ENCODE peak calls at places on chromosome 19, in six cellular contexts. J is BJ, D is fibroblast of pulmonary artery, V is cardiac fibroblast, I is IMR-90, O is cardiac muscle cell. U is an unnamed sample.

GRCh38 chr19:4730740-4731171 is 7.1 kb upstream of the DPP9 start:
- DNase-seq in V (peak; percentile 35), O (no peak), J (no peak), D (no peak), I (no peak), U (no peak)

GRCh38 chr19:46815833-46816627 is 27.6 kb upstream of the SLC1A5 start:
- DNase-seq in I (no peak), O (no peak), V (no peak), D (no peak), J (no peak), U (no peak)

GRCh38 chr19:1238373-1239303 is 833 bp upstream of the CBARP start:
- DNase-seq in D (no peak), O (no peak), V (no peak), I (no peak), J (no peak), U (no peak)

GRCh38 chr19:17136617-17137016 is 61.0 kb downstream of the MYO9B start:
- DNase-seq in D (no peak), O (no peak), I (no peak), J (no peak), V (no peak), U (no peak)

GRCh38 chr19:19385900-19386339 is 19.6 kb upstream of the GATAD2A start:
- DNase-seq in O (no peak), V (peak; percentile 42), J (no peak), I (no peak), D (no peak), U (no peak)

GRCh38 chr19:11361037-11361770 is 6.0 kb downstream of the PLPPR2 start:
- DNase-seq in J (no peak), V (no peak), I (no peak), D (no peak), O (no peak), U (peak; percentile 38)

GRCh38 chr19:16038196-16038695 is 38.0 kb upstream of the TPM4 start:
- DNase-seq in I (no peak), J (no peak), V (no peak), D (no peak), O (no peak), U (no peak)

GRCh38 chr19:7925171-7925837 is 631 bp downstream of the CTXN1 start:
- DNase-seq in I (peak; percentile 73), J (no peak), D (peak; percentile 80), O (peak; percentile 77), V (peak; percentile 67), U (peak; percentile 64)

GRCh38 chr19:32351807-32352630 is 6.6 kb downstream of the ZNF507 start:
- DNase-seq in V (peak; percentile 63), J (peak; percentile 21), O (peak; percentile 61), D (no peak), I (peak; percentile 69), U (no peak)

GRCh38 chr19:8355631-8356402 is 8.1 kb upstream of the ANGPTL4 start:
- DNase-seq in V (peak; percentile 99), D (peak; percentile 98), J (peak; percentile 95), O (peak; percentile 97), I (peak; percentile 98), U (peak; percentile 78)

GRCh38 chr19:3669134-3669436 is 31.2 kb downstream of the PIP5K1C start:
- DNase-seq in V (no peak), O (no peak), I (no peak), D (no peak), J (no peak), U (no peak)

GRCh38 chr19:18469245-18470107 is 31.5 kb upstream of the ISYNA1 start:
- DNase-seq in I (peak; percentile 66), D (peak; percentile 77), O (peak; percentile 80), J (no peak), V (peak; percentile 78), U (peak; percentile 72)

GRCh38 chr19:3658004-3658822 is 31.6 kb upstream of the CACTIN start:
- DNase-seq in I (no peak), V (no peak), D (no peak), O (no peak), J (no peak), U (no peak)

GRCh38 chr19:35256566-35256965 is 7.8 kb downstream of the LSR start:
- DNase-seq in D (no peak), J (no peak), V (no peak), O (no peak), I (no peak), U (no peak)
- TF ChIP-seq CTCF in D (no peak), J (no peak), V (no peak), O (no peak), I (no peak), U (no peak)

GRCh38 chr19:45526143-45526542 is 18.9 kb downstream of the VASP start:
- DNase-seq in O (peak; percentile 70), D (peak; percentile 68), V (peak; percentile 71), I (peak; percentile 55), J (no peak), U (peak; percentile 83)

GRCh38 chr19:45526971-45527370 is 19.7 kb downstream of the VASP start:
- DNase-seq in J (no peak), D (no peak), O (no peak), V (no peak), I (no peak), U (no peak)

GRCh38 chr19:45527731-45528130 is 20.5 kb downstream of the VASP start:
- DNase-seq in O (no peak), D (no peak), I (no peak), J (no peak), V (no peak), U (no peak)

GRCh38 chr19:45528744-45529453 is 21.6 kb downstream of the VASP start:
- DNase-seq in V (no peak), D (no peak), I (no peak), J (no peak), O (peak; percentile 43), U (peak; percentile 92)

DNA sequence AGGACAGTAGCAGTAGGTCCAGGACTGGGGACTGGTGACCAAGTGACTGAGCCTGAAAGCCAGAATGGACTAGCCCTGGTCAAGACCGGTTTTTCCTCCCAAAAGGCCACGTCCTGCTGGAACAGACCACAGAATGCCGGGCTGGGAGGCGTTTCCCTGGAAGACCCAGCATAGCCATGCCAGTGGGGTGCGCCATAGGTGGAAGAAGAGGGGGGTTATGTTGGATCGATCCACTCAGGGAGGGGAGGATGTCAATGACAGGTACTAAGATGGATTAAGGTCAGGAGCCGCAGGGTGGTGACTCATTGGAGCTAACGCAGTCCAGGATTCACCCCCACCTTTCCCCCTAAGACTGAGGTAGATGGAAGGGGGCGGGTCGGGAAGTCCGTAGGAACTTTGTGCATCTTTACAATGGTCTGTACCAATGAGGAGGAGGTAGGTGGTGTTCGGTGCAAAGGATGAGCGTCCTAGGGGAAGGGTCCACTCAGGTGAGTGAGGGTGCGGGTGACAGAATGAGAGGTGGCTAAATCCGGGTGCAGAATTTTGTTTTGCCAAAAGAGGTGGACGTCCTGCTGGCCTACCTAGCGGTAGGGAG is 21.0 kb downstream of the VASP start:
- DNase-seq in V (no peak), I (peak; percentile 56), D (peak; percentile 29), O (peak; percentile 21), J (no peak), U (peak; percentile 88)
- H3K4me3 ChIP-seq in V (no peak overlapping the region), I (no peak overlapping the region), D (no peak overlapping the region), O (peak overlapping the region; percentile 26), J (no peak overlapping the region), U (peak overlapping the region; percentile 68)

GRCh38 chr19:34430738-34431625 is 2.8 kb downstream of the UBA2 start:
- DNase-seq in O (peak; percentile 68), D (peak; percentile 70), V (peak; percentile 73), I (peak; percentile 68), J (no peak), U (peak; percentile 57)

GRCh38 chr19:34436716-34437115 is 8.5 kb downstream of the UBA2 start:
- DNase-seq in I (no peak), D (peak; percentile 47), V (peak; percentile 63), O (peak; percentile 20), J (no peak), U (no peak)

GRCh38 chr19:34431681-34432402 is 3.7 kb downstream of the UBA2 start:
- DNase-seq in V (peak; percentile 25), J (no peak), O (peak; percentile 5), D (no peak), I (peak; percentile 82), U (no peak)

GRCh38 chr19:34429553-34429952 is 1.4 kb downstream of the UBA2 start:
- DNase-seq in O (no peak), V (no peak), J (no peak), D (no peak), I (no peak), U (no peak)

DNA sequence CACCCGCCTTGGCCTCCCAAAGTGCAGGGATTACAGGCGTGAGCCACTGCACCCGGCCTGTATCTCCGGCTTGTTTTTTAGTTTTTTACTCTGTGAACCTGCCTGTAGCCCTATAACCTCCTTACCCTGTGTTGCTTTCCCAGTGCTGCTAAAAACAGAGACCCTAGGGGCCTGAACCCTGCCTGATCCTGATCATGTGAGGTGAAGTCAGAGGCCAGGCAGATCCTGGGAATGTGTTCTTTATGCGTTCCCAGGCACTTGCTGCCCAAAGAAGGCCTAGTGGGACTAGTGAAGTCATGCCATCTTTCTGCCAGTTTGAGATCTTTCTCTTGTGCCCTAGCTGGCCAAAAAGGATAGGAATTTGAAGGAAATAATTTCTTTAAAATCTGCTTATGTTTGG is 4.6 kb downstream of the UBA2 start:
- DNase-seq in D (no peak), O (peak; percentile 3), I (no peak), J (no peak), V (peak; percentile 49), U (no peak)
- TF ChIP-seq CTCF in D (no peak), O (no peak), I (no peak), J (no peak), V (no peak), U (no peak)

DNA sequence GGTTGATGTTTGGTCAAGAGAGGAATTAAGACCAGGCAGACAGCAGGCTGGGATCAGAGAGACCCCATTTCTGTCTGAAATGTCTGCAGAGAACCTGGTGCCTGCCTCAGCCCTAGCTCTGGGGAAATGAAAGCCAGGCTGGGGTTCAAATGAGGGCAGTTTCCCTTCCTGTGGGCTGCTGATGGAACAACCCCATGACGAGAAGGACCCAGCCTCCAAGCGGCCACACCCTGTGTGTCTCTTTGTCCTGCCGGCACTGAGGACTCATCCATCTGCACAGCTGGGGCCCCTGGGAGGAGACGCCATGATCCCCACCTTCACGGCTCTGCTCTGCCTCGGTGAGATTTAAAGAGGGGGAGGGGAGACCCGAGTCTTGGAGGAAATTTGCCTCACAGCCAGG is at the start of gene LILRB4:
- DNase-seq in D (no peak), J (no peak), O (no peak), V (no peak), I (no peak), U (no peak)
- H3K4me3 ChIP-seq in D (no peak within 1 kb of the TSS), J (no peak within 1 kb of the TSS), O (no peak within 1 kb of the TSS), V (no peak within 1 kb of the TSS), I (no peak within 1 kb of the TSS), U (no peak within 1 kb of the TSS)

DNA sequence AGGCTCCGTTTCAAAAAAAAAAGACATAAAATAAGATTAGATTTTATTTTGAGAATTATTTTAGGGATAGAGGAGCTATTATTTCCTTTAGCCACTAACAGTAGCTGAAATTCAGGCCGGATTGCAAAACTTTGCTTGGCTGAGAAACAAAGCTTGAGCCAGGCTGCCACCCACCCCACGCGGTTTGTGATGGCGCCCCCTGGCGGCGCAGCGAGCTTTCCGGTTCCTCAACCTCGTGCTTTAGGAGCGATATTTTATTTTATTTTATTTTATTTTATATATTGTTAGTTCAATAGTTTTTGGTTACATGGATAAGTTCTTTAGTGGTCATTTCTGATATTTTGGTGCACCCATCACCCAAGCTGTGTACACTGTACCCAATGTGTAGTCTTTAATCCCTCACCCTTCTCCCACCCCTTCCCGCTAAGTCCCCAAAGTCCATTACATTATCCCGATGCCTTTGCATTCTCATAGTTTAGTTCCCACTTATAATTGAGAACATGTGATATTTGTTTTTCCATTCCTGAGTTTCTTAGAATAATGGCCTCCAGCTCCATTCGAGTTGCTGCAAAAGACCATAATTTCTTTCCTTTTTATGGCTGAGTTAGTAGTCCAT is 19.8 kb upstream of the CEACAM4 start:
- DNase-seq in I (no peak), V (peak; percentile 22), J (no peak), D (peak; percentile 17), O (peak; percentile 29), U (no peak)
- TF ChIP-seq CTCF in I (no peak), V (peak; percentile 51), J (peak; percentile 38), D (peak; percentile 35), O (peak; percentile 39), U (peak; percentile 26)